ENCODE peak calls at places on chromosome 22, in five cellular contexts. T is neural crest cell, V is body of pancreas, E is RWPE1, G is pancreas. Q is an unnamed sample.

GRCh38 chr22:30332551-30332950 is 5.8 kb upstream of the TBC1D10A start:
- DNase-seq in V (no peak), T (no peak), E (no peak), G (no peak), Q (no peak)

GRCh38 chr22:24059121-24059520 is 48.0 kb downstream of the CABIN1 start:
- DNase-seq in G (no peak), T (no peak), E (no peak), V (no peak), Q (no peak)

GRCh38 chr22:39153220-39153860 is 860 bp upstream of the CBX7 start:
- DNase-seq in G (no peak), T (no peak), V (no peak), E (no peak), Q (no peak)

GRCh38 chr22:33056108-33056507 is 2.1 kb downstream of the SYN3 start:
- DNase-seq in E (no peak), T (no peak), V (no peak), G (no peak), Q (no peak)

GRCh38 chr22:33519140-33519973 is 400.9 kb downstream of the LARGE1 start:
- DNase-seq in T (peak), V (peak), E (no peak), G (no peak), Q (no peak)

GRCh38 chr22:46631113-46631512 is 10.9 kb downstream of the GRAMD4 start:
- DNase-seq in T (no peak), G (peak), V (no peak), E (no peak), Q (no peak)

GRCh38 chr22:44311855-44312170 is 938 bp downstream of the SHISAL1 start:
- DNase-seq in G (peak), T (no peak), V (no peak), E (peak), Q (no peak)

GRCh38 chr22:29477919-29478318 is 2.1 kb upstream of the NEFH start:
- DNase-seq in G (no peak), T (no peak), E (no peak), V (no peak), Q (no peak)

GRCh38 chr22:38796262-38796957 is 2.5 kb upstream of the DNAL4 start:
- DNase-seq in T (no peak), G (no peak), E (no peak), V (no peak), Q (no peak)

GRCh38 chr22:37636949-37637273 is 2.6 kb upstream of the SH3BP1 start:
- DNase-seq in E (no peak), V (no peak), T (no peak), G (no peak), Q (no peak)

GRCh38 chr22:37638351-37639069 is 959 bp upstream of the SH3BP1 start:
- DNase-seq in V (no peak), T (no peak), G (no peak), E (no peak), Q (no peak)

GRCh38 chr22:37634505-37635002 is 4.9 kb upstream of the SH3BP1 start:
- DNase-seq in T (no peak), E (no peak), G (no peak), V (no peak), Q (no peak)

GRCh38 chr22:37635157-37635556 is 4.3 kb upstream of the SH3BP1 start:
- DNase-seq in T (no peak), G (no peak), V (no peak), E (no peak), Q (no peak)

GRCh38 chr22:37636186-37636948 is 3.1 kb upstream of the SH3BP1 start:
- DNase-seq in E (no peak), V (no peak), G (no peak), T (no peak), Q (no peak)
- TF ChIP-seq CTCF in E (no peak), V (no peak), G (no peak), T (no peak), Q (no peak)

GRCh38 chr22:42641801-42642413 is 1.5 kb upstream of the ATP5MGL start:
- DNase-seq in T (no peak), V (no peak), E (no peak), G (no peak), Q (no peak)
- TF ChIP-seq CTCF in T (no peak), V (no peak), E (no peak), G (no peak), Q (no peak)

DNA sequence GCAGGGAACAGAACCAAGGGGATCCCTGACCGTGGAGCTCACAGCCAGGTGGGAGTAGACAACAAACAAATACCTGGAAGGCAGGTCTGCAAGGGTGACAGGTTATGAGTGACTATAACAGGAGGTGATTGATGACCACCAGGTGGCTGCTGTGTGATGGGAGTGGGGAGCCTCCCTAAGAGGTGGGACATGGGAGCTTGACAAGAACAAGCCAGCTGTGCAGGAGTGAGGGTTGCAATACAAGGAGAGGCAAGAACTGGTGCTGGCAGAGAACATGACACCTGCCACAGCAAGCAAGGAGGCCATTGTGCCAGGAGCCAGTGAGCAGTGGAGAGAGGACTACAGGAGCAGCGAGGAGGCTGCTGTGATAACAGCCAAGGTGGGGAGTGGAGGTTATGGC is 20.5 kb downstream of the MFNG start:
- DNase-seq in V (no peak), E (no peak), G (no peak), T (no peak), Q (no peak)
- TF ChIP-seq CTCF in V (no peak), E (no peak), G (no peak), T (no peak), Q (no peak)

DNA sequence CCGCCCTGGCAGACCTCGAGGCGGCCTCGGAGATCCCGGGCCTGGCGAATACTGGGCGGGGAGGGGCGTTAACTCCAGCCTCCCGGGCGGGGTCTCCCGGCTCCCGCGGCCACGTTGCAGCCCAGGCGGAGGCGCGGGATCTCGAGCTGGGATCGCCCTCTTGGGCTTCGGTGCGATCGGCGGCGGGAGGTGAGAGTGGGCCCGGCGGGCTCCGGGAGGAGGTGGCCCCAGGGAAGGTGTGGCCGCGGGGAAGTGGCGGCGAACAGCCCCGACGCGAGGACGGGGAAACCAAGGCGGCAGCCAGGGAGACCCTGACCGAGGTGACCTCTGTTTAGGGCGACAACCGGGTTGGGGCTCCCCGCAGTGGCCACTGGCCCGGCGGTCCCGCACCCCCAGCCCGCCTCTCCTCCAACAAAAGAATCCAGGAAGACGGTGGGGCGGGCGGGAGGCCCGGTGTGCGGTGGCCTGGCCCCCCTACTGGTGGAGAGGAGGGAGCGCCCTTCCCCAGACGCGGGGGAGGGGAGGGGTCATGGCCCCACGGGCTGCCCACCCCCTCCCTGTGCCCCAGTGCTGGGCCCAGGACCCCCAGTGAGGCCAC is at the start of gene PHETA2:
- DNase-seq in E (no peak), G (peak), T (no peak), V (peak), Q (no peak)
- TF ChIP-seq CTCF in E (peak), G (no peak), T (peak), V (peak), Q (no peak)